ENCODE peak calls at places on chromosomes 16 and 17, in eight cellular contexts. One of them, this sample, is unnamed.

GRCh38 chr17:80725532-80725931 is 180.9 kb downstream of the RPTOR start:
- DNase-seq in OCI-LY7: no peak
- DNase-seq in uterus: no peak
- DNase-seq in small intestine: no peak
- DNase-seq in cardiac muscle cell: peak; percentile 9
- DNase-seq in neuronal stem cell: no peak
- DNase-seq in CD8-positive, alpha-beta T cell: no peak
- DNase-seq in AG04450: no peak
- DNase-seq in this sample: no peak

GRCh38 chr16:80803341-80804060 is 897 bp downstream of the CDYL2 start:
- DNase-seq in OCI-LY7: peak; percentile 21
- DNase-seq in uterus: no peak
- DNase-seq in small intestine: peak; percentile 52
- DNase-seq in cardiac muscle cell: peak; percentile 25
- DNase-seq in neuronal stem cell: peak; percentile 20
- DNase-seq in CD8-positive, alpha-beta T cell: no peak
- DNase-seq in AG04450: no peak
- DNase-seq in this sample: peak; percentile 35

GRCh38 chr17:31096106-31096436 is 1.3 kb downstream of the NF1 start:
- DNase-seq in OCI-LY7: no peak
- DNase-seq in uterus: no peak
- DNase-seq in small intestine: no peak
- DNase-seq in cardiac muscle cell: no peak
- DNase-seq in neuronal stem cell: peak; percentile 35
- DNase-seq in CD8-positive, alpha-beta T cell: no peak
- DNase-seq in AG04450: no peak
- DNase-seq in this sample: no peak

GRCh38 chr17:41849251-41849990 is 11.8 kb downstream of the KLHL10 start:
- DNase-seq in OCI-LY7: no peak
- DNase-seq in uterus: no peak
- DNase-seq in small intestine: no peak
- DNase-seq in cardiac muscle cell: no peak
- DNase-seq in neuronal stem cell: no peak
- DNase-seq in CD8-positive, alpha-beta T cell: no peak
- DNase-seq in AG04450: no peak
- DNase-seq in this sample: no peak

GRCh38 chr16:27405546-27406451 is 3.8 kb downstream of the IL21R start:
- DNase-seq in OCI-LY7: peak; percentile 41
- DNase-seq in uterus: no peak
- DNase-seq in small intestine: no peak
- DNase-seq in cardiac muscle cell: peak; percentile 29
- DNase-seq in neuronal stem cell: no peak
- DNase-seq in CD8-positive, alpha-beta T cell: no peak
- DNase-seq in AG04450: no peak
- DNase-seq in this sample: no peak

GRCh38 chr16:78196527-78196926 is 97.1 kb downstream of the WWOX start:
- DNase-seq in OCI-LY7: no peak
- DNase-seq in uterus: no peak
- DNase-seq in small intestine: no peak
- DNase-seq in cardiac muscle cell: no peak
- DNase-seq in neuronal stem cell: no peak
- DNase-seq in CD8-positive, alpha-beta T cell: no peak
- DNase-seq in AG04450: no peak
- DNase-seq in this sample: no peak

GRCh38 chr17:3818786-3819185 is 17.8 kb upstream of the ITGAE start:
- DNase-seq in OCI-LY7: no peak
- DNase-seq in uterus: no peak
- DNase-seq in small intestine: no peak
- DNase-seq in cardiac muscle cell: no peak
- DNase-seq in neuronal stem cell: no peak
- DNase-seq in CD8-positive, alpha-beta T cell: no peak
- DNase-seq in AG04450: no peak
- DNase-seq in this sample: no peak

GRCh38 chr16:11245988-11246387 is 10.0 kb downstream of the SOCS1 start:
- DNase-seq in OCI-LY7: no peak
- DNase-seq in uterus: no peak
- DNase-seq in small intestine: no peak
- DNase-seq in cardiac muscle cell: no peak
- DNase-seq in neuronal stem cell: no peak
- DNase-seq in CD8-positive, alpha-beta T cell: no peak
- DNase-seq in AG04450: no peak
- DNase-seq in this sample: no peak

GRCh38 chr16:69818811-69819587 is 56.9 kb downstream of the WWP2 start:
- DNase-seq in OCI-LY7: no peak
- DNase-seq in uterus: no peak
- DNase-seq in small intestine: no peak
- DNase-seq in cardiac muscle cell: no peak
- DNase-seq in neuronal stem cell: no peak
- DNase-seq in CD8-positive, alpha-beta T cell: no peak
- DNase-seq in AG04450: no peak
- DNase-seq in this sample: no peak
- H3K27ac ChIP-seq in OCI-LY7: no peak overlapping the region
- H3K27ac ChIP-seq in uterus: no peak overlapping the region
- H3K27ac ChIP-seq in small intestine: no peak overlapping the region
- H3K27ac ChIP-seq in cardiac muscle cell: peak overlapping the region; percentile 61
- H3K27ac ChIP-seq in neuronal stem cell: no peak overlapping the region
- H3K27ac ChIP-seq in CD8-positive, alpha-beta T cell: no peak overlapping the region
- H3K27ac ChIP-seq in AG04450: no peak overlapping the region
- H3K27ac ChIP-seq in this sample: no peak overlapping the region

GRCh38 chr17:68377771-68378201 is 79.5 kb downstream of the WIPI1 start:
- DNase-seq in OCI-LY7: no peak
- DNase-seq in uterus: no peak
- DNase-seq in small intestine: no peak
- DNase-seq in cardiac muscle cell: no peak
- DNase-seq in neuronal stem cell: no peak
- DNase-seq in CD8-positive, alpha-beta T cell: no peak
- DNase-seq in AG04450: no peak
- DNase-seq in this sample: no peak

GRCh38 chr17:68379692-68380677 is 77.3 kb downstream of the WIPI1 start:
- DNase-seq in OCI-LY7: no peak
- DNase-seq in uterus: no peak
- DNase-seq in small intestine: no peak
- DNase-seq in cardiac muscle cell: no peak
- DNase-seq in neuronal stem cell: no peak
- DNase-seq in CD8-positive, alpha-beta T cell: no peak
- DNase-seq in AG04450: no peak
- DNase-seq in this sample: no peak

GRCh38 chr17:68379150-68379510 is 78.2 kb downstream of the WIPI1 start:
- DNase-seq in OCI-LY7: no peak
- DNase-seq in uterus: no peak
- DNase-seq in small intestine: no peak
- DNase-seq in cardiac muscle cell: no peak
- DNase-seq in neuronal stem cell: no peak
- DNase-seq in CD8-positive, alpha-beta T cell: no peak
- DNase-seq in AG04450: no peak
- DNase-seq in this sample: no peak

GRCh38 chr17:68378202-68379149 is 78.8 kb downstream of the WIPI1 start:
- DNase-seq in OCI-LY7: no peak
- DNase-seq in uterus: peak; percentile 98
- DNase-seq in small intestine: peak; percentile 12
- DNase-seq in cardiac muscle cell: peak; percentile 96
- DNase-seq in neuronal stem cell: no peak
- DNase-seq in CD8-positive, alpha-beta T cell: no peak
- DNase-seq in AG04450: peak; percentile 78
- DNase-seq in this sample: peak; percentile 69

GRCh38 chr17:68375566-68375965 is 81.7 kb downstream of the WIPI1 start:
- DNase-seq in OCI-LY7: no peak
- DNase-seq in uterus: no peak
- DNase-seq in small intestine: no peak
- DNase-seq in cardiac muscle cell: no peak
- DNase-seq in neuronal stem cell: no peak
- DNase-seq in CD8-positive, alpha-beta T cell: no peak
- DNase-seq in AG04450: no peak
- DNase-seq in this sample: no peak
- H3K4me3 ChIP-seq in OCI-LY7: no peak overlapping the region
- H3K4me3 ChIP-seq in uterus: no peak overlapping the region
- H3K4me3 ChIP-seq in small intestine: no peak overlapping the region
- H3K4me3 ChIP-seq in cardiac muscle cell: no peak overlapping the region
- H3K4me3 ChIP-seq in neuronal stem cell: no peak overlapping the region
- H3K4me3 ChIP-seq in CD8-positive, alpha-beta T cell: no peak overlapping the region
- H3K4me3 ChIP-seq in AG04450: no peak overlapping the region
- H3K4me3 ChIP-seq in this sample: no peak overlapping the region

GRCh38 chr17:22221344-22221743 is 529.0 kb downstream of the KCNJ18 start:
- DNase-seq in OCI-LY7: no peak
- DNase-seq in uterus: no peak
- DNase-seq in small intestine: no peak
- DNase-seq in cardiac muscle cell: no peak
- DNase-seq in neuronal stem cell: no peak
- DNase-seq in CD8-positive, alpha-beta T cell: no peak
- DNase-seq in AG04450: no peak
- DNase-seq in this sample: no peak
- H3K9me3 ChIP-seq in OCI-LY7: no peaks in the 10 kb centered on the region
- H3K9me3 ChIP-seq in uterus: no peaks in the 10 kb centered on the region
- H3K9me3 ChIP-seq in small intestine: no peaks in the 10 kb centered on the region
- H3K9me3 ChIP-seq in cardiac muscle cell: no peaks in the 10 kb centered on the region
- H3K9me3 ChIP-seq in neuronal stem cell: peaks cover 3% of the 10 kb centered on the region
- H3K9me3 ChIP-seq in CD8-positive, alpha-beta T cell: no peaks in the 10 kb centered on the region
- H3K9me3 ChIP-seq in AG04450: peaks cover 38% of the 10 kb centered on the region
- H3K9me3 ChIP-seq in this sample: no peaks in the 10 kb centered on the region

DNA sequence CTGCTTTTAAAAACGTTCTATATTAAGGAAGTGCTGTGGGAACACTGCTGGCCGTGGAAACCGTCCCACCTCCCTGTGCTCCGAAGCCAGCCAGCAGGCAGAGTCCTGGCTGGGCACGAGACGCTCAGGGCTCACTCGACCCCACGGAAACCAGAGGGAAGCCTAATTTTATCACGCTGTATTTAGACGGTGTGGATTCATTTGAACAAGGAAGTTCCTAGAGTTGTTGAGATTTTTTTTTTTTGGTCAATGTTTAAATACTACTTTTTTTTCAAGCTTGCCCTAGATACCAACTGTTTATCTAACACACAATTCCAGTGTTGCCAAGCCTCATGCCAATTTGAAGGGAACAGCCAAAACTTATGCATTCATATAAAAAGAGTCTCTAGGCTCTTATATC is 25.8 kb downstream of the ADCY9 start:
- DNase-seq in OCI-LY7: no peak
- DNase-seq in uterus: peak; percentile 40
- DNase-seq in small intestine: peak; percentile 32
- DNase-seq in cardiac muscle cell: peak; percentile 27
- DNase-seq in neuronal stem cell: no peak
- DNase-seq in CD8-positive, alpha-beta T cell: no peak
- DNase-seq in AG04450: no peak
- DNase-seq in this sample: peak; percentile 65
- H3K27ac ChIP-seq in OCI-LY7: no peak overlapping the region
- H3K27ac ChIP-seq in uterus: peak overlapping the region; percentile 43
- H3K27ac ChIP-seq in small intestine: peak overlapping the region; percentile 71
- H3K27ac ChIP-seq in cardiac muscle cell: no peak overlapping the region
- H3K27ac ChIP-seq in neuronal stem cell: no peak overlapping the region
- H3K27ac ChIP-seq in CD8-positive, alpha-beta T cell: no peak overlapping the region
- H3K27ac ChIP-seq in AG04450: no peak overlapping the region
- H3K27ac ChIP-seq in this sample: peak overlapping the region; percentile 79

DNA sequence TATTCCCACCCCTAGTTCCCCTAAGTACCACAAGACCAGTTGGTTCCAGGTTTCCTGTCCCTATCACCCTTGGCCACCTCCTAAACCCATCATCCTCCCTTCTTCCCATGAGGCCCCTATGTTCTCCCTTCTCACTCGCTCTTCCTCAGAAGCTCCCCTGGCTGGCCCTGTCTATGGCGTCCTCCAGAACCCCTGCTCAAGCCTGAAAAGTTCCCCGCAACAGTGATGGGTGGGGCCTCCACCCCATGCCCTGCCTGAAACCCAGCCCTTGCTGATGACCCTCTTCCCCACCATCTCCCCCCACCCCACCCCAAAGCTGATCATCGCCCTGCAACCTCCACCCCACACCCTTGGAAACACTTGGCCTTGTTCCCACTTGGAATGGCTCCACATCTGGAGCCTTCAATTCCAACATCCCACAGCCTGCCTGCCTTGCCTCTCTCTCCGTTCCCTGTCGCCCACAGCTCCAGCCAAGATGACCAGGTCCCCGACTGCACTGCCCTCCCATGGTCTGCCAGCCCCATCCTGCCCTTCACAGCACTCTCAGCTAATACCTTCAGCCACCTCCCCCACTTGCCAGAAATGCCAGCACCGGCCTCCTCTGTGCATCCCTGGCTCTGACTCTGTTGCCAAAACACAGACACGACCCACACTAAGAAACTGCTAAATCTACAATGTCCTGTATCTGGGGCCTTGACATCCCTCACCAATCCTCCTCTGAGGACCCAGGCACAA is 10.5 kb downstream of the OSBPL7 start:
- DNase-seq in OCI-LY7: no peak
- DNase-seq in uterus: no peak
- DNase-seq in small intestine: peak; percentile 73
- DNase-seq in cardiac muscle cell: peak; percentile 13
- DNase-seq in neuronal stem cell: no peak
- DNase-seq in CD8-positive, alpha-beta T cell: no peak
- DNase-seq in AG04450: no peak
- DNase-seq in this sample: peak; percentile 36
- H3K4me3 ChIP-seq in OCI-LY7: no peak overlapping the region
- H3K4me3 ChIP-seq in uterus: no peak overlapping the region
- H3K4me3 ChIP-seq in small intestine: no peak overlapping the region
- H3K4me3 ChIP-seq in cardiac muscle cell: no peak overlapping the region
- H3K4me3 ChIP-seq in neuronal stem cell: no peak overlapping the region
- H3K4me3 ChIP-seq in CD8-positive, alpha-beta T cell: no peak overlapping the region
- H3K4me3 ChIP-seq in AG04450: no peak overlapping the region
- H3K4me3 ChIP-seq in this sample: no peak overlapping the region

DNA sequence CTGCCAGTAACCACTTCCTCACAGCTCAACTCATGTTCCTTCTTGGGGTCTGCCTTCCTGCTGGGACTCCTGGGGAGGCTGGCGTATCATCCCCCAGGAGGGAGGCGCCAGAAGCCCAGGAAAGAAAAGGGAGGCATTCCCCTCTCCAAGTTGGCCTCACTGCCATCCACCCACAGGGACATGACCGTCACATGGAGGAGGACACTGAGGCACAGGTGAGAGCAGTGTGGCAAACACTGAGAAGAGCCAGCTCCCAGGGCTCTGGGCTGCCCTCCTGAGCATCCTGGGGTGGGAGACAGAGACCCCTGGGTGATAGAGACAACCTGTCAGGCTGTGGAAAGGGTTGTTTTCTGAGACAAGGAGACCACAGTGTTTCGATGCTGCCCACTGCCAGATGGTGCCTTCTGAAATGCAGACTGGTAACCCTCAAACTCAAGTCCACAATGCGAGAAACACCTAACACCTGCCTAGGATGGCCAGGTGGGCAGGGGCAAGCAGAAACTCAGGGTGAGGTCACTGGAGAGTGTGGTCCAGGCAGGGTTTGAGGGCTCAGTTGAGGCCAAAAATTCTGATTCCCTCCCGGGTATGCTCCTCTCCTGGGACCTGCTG is 1722.1 kb downstream of the TP53TG3F start:
- DNase-seq in OCI-LY7: no peak
- DNase-seq in uterus: no peak
- DNase-seq in small intestine: no peak
- DNase-seq in cardiac muscle cell: no peak
- DNase-seq in neuronal stem cell: no peak
- DNase-seq in CD8-positive, alpha-beta T cell: no peak
- DNase-seq in AG04450: no peak
- DNase-seq in this sample: no peak
- H3K9me3 ChIP-seq in OCI-LY7: no peaks in the 10 kb centered on the region
- H3K9me3 ChIP-seq in uterus: no peaks in the 10 kb centered on the region
- H3K9me3 ChIP-seq in small intestine: no peaks in the 10 kb centered on the region
- H3K9me3 ChIP-seq in cardiac muscle cell: no peaks in the 10 kb centered on the region
- H3K9me3 ChIP-seq in neuronal stem cell: peaks cover 64% of the 10 kb centered on the region
- H3K9me3 ChIP-seq in CD8-positive, alpha-beta T cell: no peaks in the 10 kb centered on the region
- H3K9me3 ChIP-seq in AG04450: peaks cover 62% of the 10 kb centered on the region
- H3K9me3 ChIP-seq in this sample: no peaks in the 10 kb centered on the region